ENCODE peak calls at places on chromosomes 11 and 22, in ten cellular contexts. P, G, J, C, L, F, Q, N, Y and O are unnamed samples. For H3K36me3, H3K4me1 and H3K9me3, the result is how much of the 10 kb centered on the place peaks cover.

GRCh38 chr11:128343870-128344269 is 243.5 kb downstream of the ETS1 start:
- DNase-seq in N (no peak), C (no peak), P (no peak), F (no peak), Y (no peak), J (no peak), G (no peak), L (no peak), Q (no peak), O (no peak)

GRCh38 chr22:17334054-17334453 is 35.2 kb upstream of the CECR2 start:
- DNase-seq in N (no peak), J (no peak), Y (no peak), F (no peak), L (no peak), G (no peak), Q (no peak), P (no peak), C (no peak), O (no peak)

GRCh38 chr22:41286639-41287091 is 678 bp upstream of the RANGAP1 start:
- DNase-seq in G (no peak), L (no peak), C (no peak), N (peak), P (no peak), Q (peak), F (no peak), J (no peak), Y (no peak), O (no peak)

GRCh38 chr11:127919206-127920000 is 668.0 kb downstream of the ETS1 start:
- DNase-seq in F (no peak), P (no peak), C (no peak), J (no peak), N (no peak), Y (no peak), G (no peak), Q (peak), L (no peak), O (no peak)

GRCh38 chr11:67006029-67006884 is 16.7 kb upstream of the SYT12 start:
- DNase-seq in G (no peak), Y (peak), P (no peak), C (no peak), F (no peak), N (no peak), L (peak), J (no peak), Q (no peak), O (no peak)

GRCh38 chr11:8730697-8731020 is 48.1 kb downstream of the RPL27A start:
- DNase-seq in F (no peak), C (peak), L (no peak), G (no peak), Y (no peak), J (no peak), N (no peak), P (no peak), Q (no peak), O (no peak)

GRCh38 chr11:120178441-120179070 is 32.3 kb upstream of the OAF start:
- DNase-seq in C (no peak), P (no peak), Q (no peak), Y (no peak), G (no peak), J (peak), F (no peak), L (no peak), N (no peak), O (no peak)

GRCh38 chr11:91585035-91585801 is 639.4 kb upstream of the FAT3 start:
- DNase-seq in L (no peak), Y (no peak), N (no peak), J (no peak), P (no peak), G (no peak), Q (no peak), F (no peak), C (no peak), O (no peak)

GRCh38 chr11:106668147-106668546 is 350.1 kb downstream of the GUCY1A2 start:
- DNase-seq in Y (no peak), J (no peak), Q (peak), C (no peak), G (no peak), L (no peak), F (no peak), P (no peak), N (no peak), O (no peak)

GRCh38 chr22:29684244-29684643 is 35.6 kb upstream of the CABP7 start:
- DNase-seq in Q (no peak), F (no peak), L (no peak), C (no peak), J (no peak), Y (no peak), N (no peak), G (no peak), P (no peak), O (no peak)

GRCh38 chr22:29689201-29689871 is 30.5 kb upstream of the CABP7 start:
- DNase-seq in N (no peak), C (no peak), G (no peak), L (no peak), Q (no peak), Y (no peak), J (no peak), F (no peak), P (no peak), O (no peak)

GRCh38 chr22:29679316-29679715 is 40.5 kb upstream of the CABP7 start:
- DNase-seq in N (no peak), J (no peak), C (no peak), L (no peak), P (no peak), Y (no peak), G (no peak), Q (no peak), F (no peak), O (no peak)

DNA sequence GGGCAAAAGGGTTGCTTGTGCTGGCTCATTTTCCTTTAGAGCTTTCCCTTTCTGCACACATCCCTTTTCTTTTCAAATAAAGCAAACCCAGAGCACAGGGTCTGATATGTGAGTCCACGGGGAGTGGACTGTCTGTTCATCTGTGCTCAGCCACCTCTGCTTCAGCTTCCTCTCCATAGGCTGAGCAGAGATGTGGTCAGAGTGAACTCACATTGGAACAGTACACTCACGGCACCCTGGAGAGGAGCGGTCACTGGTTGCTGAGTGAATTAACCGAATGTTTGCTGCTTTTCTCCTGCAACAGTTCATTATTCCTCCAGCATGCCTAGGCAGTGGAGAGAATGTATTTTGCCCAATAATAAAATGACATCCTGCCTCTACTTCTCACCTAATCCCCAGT is 36.3 kb upstream of the CABP7 start:
- DNase-seq in Q (no peak), F (no peak), L (no peak), N (no peak), G (no peak), P (no peak), J (no peak), Y (no peak), C (no peak), O (no peak)
- H3K36me3 ChIP-seq in Q (under half), F (under half), L (half or more), N (half or more), G (under half), P (under half), J (under half), Y (half or more), C (under half), O (under half)

GRCh38 chr11:125271436-125272064 is 107.0 kb downstream of the PKNOX2 start:
- DNase-seq in Q (no peak), L (peak), C (no peak), Y (no peak), N (no peak), P (no peak), F (no peak), J (no peak), G (no peak), O (no peak)
- H3K4me1 ChIP-seq in Q (under half), L (under half), C (under half), Y (under half), N (under half), P (under half), F (under half), J (under half), G (under half), O (under half)

DNA sequence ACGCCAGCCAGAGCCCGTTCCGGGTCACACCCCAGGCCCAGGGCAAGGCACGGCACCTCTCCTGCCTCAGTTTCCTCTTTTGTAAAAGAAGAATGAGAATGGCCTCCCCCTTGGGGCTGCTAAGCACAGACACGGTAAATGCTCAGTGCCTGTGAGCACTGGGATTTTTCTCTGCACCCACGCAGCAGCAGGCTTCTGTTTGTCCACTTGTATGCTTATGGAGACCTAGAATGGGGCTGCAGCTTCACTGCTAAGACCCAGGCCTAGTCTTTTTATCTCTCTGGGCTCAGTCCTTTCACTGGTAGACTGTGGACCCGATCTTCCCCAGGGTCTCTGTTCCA is 1327.9 kb downstream of the TBC1D22A start:
- DNase-seq in C (no peak), Q (no peak), P (no peak), N (no peak), Y (no peak), J (no peak), L (no peak), F (no peak), G (no peak), O (no peak)
- H3K9me3 ChIP-seq in C (under half), Q (under half), P (under half), N (under half), Y (under half), J (under half), L (under half), F (under half), G (under half), O (under half)

GRCh38 chr22:49224243-49224642 is 603.4 kb downstream of the BRD1 start:
- DNase-seq in Q (no peak), L (no peak), G (no peak), P (no peak), C (no peak), J (no peak), N (no peak), F (no peak), Y (no peak), O (no peak)
- H3K36me3 ChIP-seq in Q (under half), L (under half), G (under half), P (under half), C (under half), J (under half), N (under half), F (under half), Y (under half), O (under half)

GRCh38 chr11:64303109-64304031 is 2.0 kb upstream of the ESRRA start:
- DNase-seq in G (no peak), P (no peak), C (no peak), J (peak), L (no peak), Y (no peak), N (no peak), Q (no peak), F (no peak), O (no peak)
- H3K4me1 ChIP-seq in G (under half), P (under half), C (under half), J (under half), L (half or more), Y (under half), N (half or more), Q (under half), F (under half), O (half or more)